ENCODE peak calls at places on chromosomes 7 and 10, in four cellular contexts. L is K562, F is H1, K is GM12878. U is an unnamed sample.

GRCh38 chr10:78777466-78778256 is 291.1 kb upstream of the ZMIZ1 start:
- DNase-seq in L (no peak), F (no peak), K (no peak), U (no peak)

GRCh38 chr10:16967000-16967865 is 150.0 kb upstream of the RSU1 start:
- DNase-seq in L (no peak), F (no peak), K (no peak), U (no peak)

GRCh38 chr10:29243750-29244149 is 45.1 kb upstream of the LYZL1 start:
- DNase-seq in L (peak; percentile 14), F (no peak), K (no peak), U (peak; percentile 12)

GRCh38 chr10:72261323-72262018 is 12.3 kb upstream of the DDIT4 start:
- DNase-seq in L (peak; percentile 70), F (no peak), K (peak; percentile 90), U (no peak)

GRCh38 chr10:122504551-122504950 is 43.2 kb downstream of the HTRA1 start:
- DNase-seq in L (no peak), F (no peak), K (no peak), U (no peak)

GRCh38 chr10:69416695-69417094 is at the start of gene TACR2:
- DNase-seq in L (no peak), F (no peak), K (no peak), U (no peak)

GRCh38 chr10:105094048-105094447 is 453.0 kb downstream of the SORCS3 start:
- DNase-seq in L (no peak), F (no peak), K (no peak), U (no peak)

GRCh38 chr10:48466611-48467240 is 138.1 kb downstream of the ARHGAP22 start:
- DNase-seq in L (no peak), F (no peak), K (no peak), U (no peak)

GRCh38 chr10:4181075-4181474 is 396.1 kb upstream of the KLF6 start:
- DNase-seq in L (no peak), F (no peak), K (no peak), U (no peak)

GRCh38 chr10:91349381-91349780 is 60.8 kb upstream of the HECTD2 start:
- DNase-seq in L (no peak), F (no peak), K (no peak), U (no peak)

GRCh38 chr7:38673795-38674194 is 42.6 kb upstream of the AMPH start:
- DNase-seq in L (no peak), F (no peak), K (no peak), U (no peak)

GRCh38 chr7:33831389-33832118 is 73.8 kb upstream of the BMPER start:
- DNase-seq in L (no peak), F (no peak), K (no peak), U (no peak)

GRCh38 chr7:128737867-128738390 is 1.2 kb upstream of the CALU start:
- DNase-seq in L (no peak), F (no peak), K (no peak), U (peak; percentile 13)

DNA sequence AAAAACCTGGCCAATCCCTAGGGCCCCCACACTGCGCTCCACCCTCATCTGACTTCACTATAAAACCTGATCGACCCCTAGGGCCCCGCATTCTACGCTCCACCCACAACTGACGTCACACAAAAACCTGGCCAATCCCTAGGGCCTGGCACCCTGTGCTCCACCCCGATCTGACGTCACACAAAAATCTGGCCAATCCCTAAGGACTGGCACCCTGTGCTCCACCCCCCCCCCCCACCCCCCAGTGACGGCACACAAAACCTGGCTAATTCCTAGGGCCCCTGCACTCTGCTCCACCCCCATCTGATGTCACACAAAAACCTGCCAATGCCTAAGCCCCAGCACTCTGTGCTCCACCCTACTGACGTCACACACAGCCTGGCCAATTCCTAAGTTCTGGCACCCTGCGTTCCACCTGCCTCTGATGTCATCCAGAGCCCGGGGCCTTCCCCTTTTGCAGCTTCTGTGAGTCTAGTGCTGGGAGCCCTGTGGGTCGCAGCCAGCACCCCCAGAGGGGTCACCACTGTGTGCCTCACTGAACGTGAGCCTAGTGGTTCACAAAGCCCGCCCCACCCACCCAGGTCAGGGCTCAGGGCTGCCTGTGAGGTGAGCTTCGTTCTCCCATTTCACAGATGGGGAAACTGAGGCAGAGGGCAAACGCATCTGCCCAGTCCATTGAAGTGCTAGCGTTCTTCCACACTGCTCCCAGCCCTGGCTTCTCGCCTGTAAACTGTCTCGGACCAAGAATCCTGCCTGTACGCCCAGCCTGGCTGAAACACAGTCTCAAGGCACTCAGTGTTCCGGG is 40.6 kb downstream of the MICALL2 start:
- DNase-seq in L (peak; percentile 95), F (peak; percentile 43), K (no peak), U (peak; percentile 94)
- TF ChIP-seq EGR1 in L (no peak), F (no peak), K (no peak), U (no peak)

GRCh38 chr7:91181949-91182348 is 82.3 kb upstream of the FZD1 start:
- DNase-seq in L (no peak), F (no peak), K (no peak), U (no peak)
- TF ChIP-seq EGR1 in L (no peak), F (no peak), K (no peak), U (no peak)

GRCh38 chr10:124605001-124605370 is 139.2 kb downstream of the FAM53B start:
- DNase-seq in L (no peak), F (no peak), K (no peak), U (no peak)
- TF ChIP-seq EGR1 in L (no peak), F (no peak), K (no peak), U (no peak)

GRCh38 chr7:107162466-107162865 is 6.3 kb upstream of the HBP1 start:
- DNase-seq in L (no peak), F (no peak), K (no peak), U (no peak)
- TF ChIP-seq EGR1 in L (no peak), F (no peak), K (no peak), U (no peak)